ENCODE peak calls at places on chromosome X, in five cellular contexts. Y is PC-3, L is SK-N-SH, U is neural progenitor cell, S is OCI-LY7. X is an unnamed sample.

GRCh38 chrX:40065291-40066046 is 32.3 kb downstream of the BCOR start:
- DNase-seq in L (no peak), U (no peak), Y (no peak), S (no peak), X (no peak)

GRCh38 chrX:2614911-2615310 is 76.2 kb upstream of the CD99 start:
- DNase-seq in Y (peak; percentile 35), U (peak; percentile 45), L (no peak), S (no peak), X (peak; percentile 73)

GRCh38 chrX:13717697-13718483 is 16.5 kb downstream of the TRAPPC2 start:
- DNase-seq in Y (no peak), U (no peak), L (no peak), S (no peak), X (no peak)

GRCh38 chrX:107718156-107718621 is 57.4 kb downstream of the TSC22D3 start:
- DNase-seq in S (peak; percentile 76), Y (peak; percentile 89), L (peak; percentile 69), U (peak; percentile 82), X (peak; percentile 92)

GRCh38 chrX:43564953-43565352 is 91.1 kb upstream of the MAOA start:
- DNase-seq in S (no peak), L (no peak), Y (peak; percentile 37), U (no peak), X (no peak)

GRCh38 chrX:40326186-40326965 is 228.6 kb upstream of the BCOR start:
- DNase-seq in U (no peak), S (no peak), L (no peak), Y (peak; percentile 33), X (no peak)

GRCh38 chrX:18983711-18984380 is at the start of gene PHKA2:
- DNase-seq in S (no peak), Y (peak; percentile 53), U (no peak), L (peak; percentile 83), X (peak; percentile 70)

GRCh38 chrX:953879-954482 is 258.5 kb downstream of the CRLF2 start:
- DNase-seq in L (no peak), Y (no peak), S (no peak), U (no peak), X (no peak)

GRCh38 chrX:23276475-23276874 is 58.2 kb upstream of the PTCHD1 start:
- DNase-seq in S (no peak), U (no peak), Y (no peak), L (no peak), X (no peak)

GRCh38 chrX:51776851-51777250 is 33.6 kb downstream of the GSPT2 start:
- DNase-seq in Y (no peak), U (no peak), S (no peak), L (no peak), X (no peak)

GRCh38 chrX:31580227-31580626 is 508.4 kb upstream of the FTHL17 start:
- DNase-seq in S (no peak), U (no peak), L (no peak), Y (no peak), X (no peak)

GRCh38 chrX:97057349-97057909 is 173.7 kb downstream of the RPA4 start:
- DNase-seq in Y (peak; percentile 41), U (no peak), S (no peak), L (no peak), X (no peak)

GRCh38 chrX:64394059-64394873 is 986 bp downstream of the MTMR8 start:
- DNase-seq in U (no peak), S (no peak), Y (no peak), L (peak; percentile 5), X (no peak)

GRCh38 chrX:71128915-71129765 is 10.7 kb downstream of the MED12 start:
- DNase-seq in L (peak; percentile 79), U (peak; percentile 62), Y (peak; percentile 58), S (peak; percentile 62), X (peak; percentile 71)

GRCh38 chrX:97490656-97491055 is 606.9 kb downstream of the RPA4 start:
- DNase-seq in U (no peak), S (no peak), Y (no peak), L (no peak), X (no peak)

GRCh38 chrX:95218964-95219363 is 1465.7 kb upstream of the DIAPH2 start:
- DNase-seq in U (peak; percentile 47), L (no peak), Y (no peak), S (no peak), X (no peak)

GRCh38 chrX:13223868-13224555 is 95.8 kb downstream of the ATXN3L start:
- DNase-seq in Y (peak; percentile 94), L (no peak), U (no peak), S (no peak), X (peak; percentile 40)

GRCh38 chrX:37712458-37712857 is 26.9 kb downstream of the XK start:
- DNase-seq in L (no peak), Y (no peak), U (no peak), S (no peak), X (no peak)

GRCh38 chrX:39859991-39860861 is 237.5 kb downstream of the BCOR start:
- DNase-seq in U (peak; percentile 70), S (peak; percentile 78), Y (peak; percentile 73), L (peak; percentile 48), X (peak; percentile 65)

GRCh38 chrX:9164535-9165425 is 130.9 kb upstream of the FAM9B start:
- DNase-seq in U (no peak), S (no peak), L (no peak), Y (peak; percentile 22), X (no peak)

GRCh38 chrX:46649421-46650260 is 76.1 kb downstream of the CHST7 start:
- DNase-seq in L (peak; percentile 52), U (peak; percentile 45), S (peak; percentile 32), Y (no peak), X (peak; percentile 11)

GRCh38 chrX:149641832-149642231 is 10.2 kb upstream of the TMEM185A start:
- DNase-seq in S (no peak), U (no peak), L (no peak), Y (no peak), X (no peak)

GRCh38 chrX:56794831-56795230 is 65.8 kb downstream of the NBDY start:
- DNase-seq in L (peak; percentile 2), S (no peak), Y (no peak), U (no peak), X (no peak)

GRCh38 chrX:136168929-136169735 is 21.8 kb downstream of the FHL1 start:
- DNase-seq in S (no peak), L (peak; percentile 69), Y (peak; percentile 39), U (peak; percentile 84), X (peak; percentile 66)

GRCh38 chrX:107205770-107206696 is at the start of the genes DNAAF6 and NUP62CL:
- DNase-seq in U (peak; percentile 93), Y (peak; percentile 70), L (peak; percentile 77), S (peak; percentile 86), X (peak; percentile 70)

GRCh38 chrX:56600987-56601386 is 37.6 kb downstream of the UBQLN2 start:
- DNase-seq in L (no peak), Y (no peak), S (no peak), U (no peak), X (no peak)

GRCh38 chrX:35098419-35098818 is 155.8 kb downstream of the FAM47B start:
- DNase-seq in U (no peak), L (no peak), S (no peak), Y (no peak), X (no peak)

GRCh38 chrX:23935116-23935515 is 27.3 kb downstream of the CXorf58 start:
- DNase-seq in Y (no peak), S (no peak), U (no peak), L (no peak), X (no peak)

GRCh38 chrX:13168276-13168675 is 123.9 kb upstream of the FAM9C start:
- DNase-seq in Y (no peak), L (no peak), S (no peak), U (no peak), X (no peak)

GRCh38 chrX:63526863-63527262 is 175.7 kb upstream of the SPIN4 start:
- DNase-seq in U (no peak), L (no peak), Y (no peak), S (no peak), X (no peak)

GRCh38 chrX:54819201-54819600 is 11.7 kb downstream of the MAGED2 start:
- DNase-seq in Y (no peak), S (peak; percentile 8), U (no peak), L (no peak), X (no peak)

GRCh38 chrX:74521961-74522833 is 92.2 kb downstream of the RLIM start:
- DNase-seq in Y (no peak), U (no peak), L (peak; percentile 25), S (no peak), X (peak; percentile 15)

GRCh38 chrX:15356444-15356843 is 21.1 kb upstream of the PIGA start:
- DNase-seq in L (no peak), U (no peak), Y (no peak), S (no peak), X (peak; percentile 12)

GRCh38 chrX:39470588-39471155 is 627.1 kb downstream of the BCOR start:
- DNase-seq in L (no peak), S (no peak), Y (no peak), U (no peak), X (peak; percentile 74)

GRCh38 chrX:55335296-55335695 is 70.6 kb upstream of the PAGE3 start:
- DNase-seq in S (no peak), L (no peak), Y (no peak), U (no peak), X (no peak)

GRCh38 chrX:150913511-150913910 is 15.0 kb upstream of the CD99L2 start:
- DNase-seq in L (no peak), Y (no peak), U (no peak), S (no peak), X (no peak)

GRCh38 chrX:53013291-53013690 is 35.3 kb upstream of the GPR173 start:
- DNase-seq in L (no peak), U (no peak), S (no peak), Y (no peak), X (no peak)

GRCh38 chrX:153922286-153922573 is 3.8 kb downstream of the ARHGAP4 start:
- DNase-seq in U (no peak), Y (no peak), L (no peak), S (no peak), X (no peak)
- H3K9me3 ChIP-seq in U (no peaks in the 10 kb centered on the region), Y (no peaks in the 10 kb centered on the region), L (no peaks in the 10 kb centered on the region), S (no peaks in the 10 kb centered on the region), X (no peaks in the 10 kb centered on the region)

GRCh38 chrX:115337735-115338134 is 48.2 kb downstream of the LUZP4 start:
- DNase-seq in S (no peak), U (no peak), Y (no peak), L (no peak), X (no peak)
- TF ChIP-seq CTCF in S (no peak), U (no peak), Y (no peak), L (no peak), X (no peak)

DNA sequence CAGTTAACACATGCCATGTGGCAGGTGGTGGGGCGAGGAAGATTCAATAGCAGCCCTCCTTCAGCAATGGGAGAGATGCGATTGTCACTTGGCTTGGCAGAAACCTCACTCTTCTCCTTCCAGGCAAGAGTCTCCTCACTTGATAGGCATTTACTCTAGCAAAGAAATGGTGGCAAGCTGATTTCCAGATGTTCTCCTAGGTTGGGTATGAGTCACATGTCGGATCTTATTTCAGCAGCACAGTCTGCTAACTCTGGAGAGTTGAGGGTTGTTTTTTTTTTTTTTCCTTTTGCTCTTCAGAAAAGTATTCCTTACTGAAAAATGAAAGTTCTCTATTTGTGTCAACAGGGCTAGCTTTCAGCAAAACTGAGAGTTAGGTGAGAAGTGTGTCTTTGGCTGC is 119.5 kb upstream of the CHRDL1 start:
- DNase-seq in L (no peak), U (no peak), S (no peak), Y (no peak), X (peak; percentile 19)
- TF ChIP-seq EZH2phosphoT487 in L (no peak), U (no peak), S (no peak), Y (no peak), X (no peak)

GRCh38 chrX:115345654-115346014 is 56.1 kb downstream of the LUZP4 start:
- DNase-seq in U (no peak), S (no peak), L (no peak), Y (no peak), X (no peak)
- H3K9me3 ChIP-seq in U (no peaks in the 10 kb centered on the region), S (no peaks in the 10 kb centered on the region), L (no peaks in the 10 kb centered on the region), Y (no peaks in the 10 kb centered on the region), X (no peaks in the 10 kb centered on the region)

X was measured in hepatocyte.